ENCODE peak calls at places on chromosome 9, in six cellular contexts. One of them, this sample, is unnamed.

GRCh38 chr9:83431470-83432060 is 106.6 kb downstream of the FRMD3 start:
- DNase-seq in endothelial cell of umbilical vein: peak
- DNase-seq in lung: peak
- DNase-seq in HCT116: no peak
- DNase-seq in fibroblast of the aortic adventitia: peak
- DNase-seq in A549: peak
- DNase-seq in this sample: no peak

GRCh38 chr9:133523096-133523495 is 1.7 kb downstream of the MYMK start:
- DNase-seq in endothelial cell of umbilical vein: no peak
- DNase-seq in lung: no peak
- DNase-seq in HCT116: no peak
- DNase-seq in fibroblast of the aortic adventitia: no peak
- DNase-seq in A549: no peak
- DNase-seq in this sample: no peak

GRCh38 chr9:110835404-110835803 is 166.8 kb downstream of the MUSK start:
- DNase-seq in endothelial cell of umbilical vein: no peak
- DNase-seq in lung: no peak
- DNase-seq in HCT116: peak
- DNase-seq in fibroblast of the aortic adventitia: peak
- DNase-seq in A549: peak
- DNase-seq in this sample: no peak

GRCh38 chr9:16150501-16150900 is 597.7 kb downstream of the CCDC171 start:
- DNase-seq in endothelial cell of umbilical vein: no peak
- DNase-seq in lung: no peak
- DNase-seq in HCT116: no peak
- DNase-seq in fibroblast of the aortic adventitia: peak
- DNase-seq in A549: no peak
- DNase-seq in this sample: no peak

GRCh38 chr9:18847576-18848275 is 185.3 kb downstream of the SAXO1 start:
- DNase-seq in endothelial cell of umbilical vein: no peak
- DNase-seq in lung: no peak
- DNase-seq in HCT116: no peak
- DNase-seq in fibroblast of the aortic adventitia: no peak
- DNase-seq in A549: no peak
- DNase-seq in this sample: no peak

GRCh38 chr9:15139467-15139866 is 167.5 kb downstream of the TTC39B start:
- DNase-seq in endothelial cell of umbilical vein: no peak
- DNase-seq in lung: no peak
- DNase-seq in HCT116: no peak
- DNase-seq in fibroblast of the aortic adventitia: no peak
- DNase-seq in A549: no peak
- DNase-seq in this sample: no peak

GRCh38 chr9:14251146-14252071 is 62.5 kb downstream of the NFIB start:
- DNase-seq in endothelial cell of umbilical vein: peak
- DNase-seq in lung: peak
- DNase-seq in HCT116: peak
- DNase-seq in fibroblast of the aortic adventitia: peak
- DNase-seq in A549: peak
- DNase-seq in this sample: no peak

GRCh38 chr9:93054758-93055704 is 3.5 kb upstream of the SUSD3 start:
- DNase-seq in endothelial cell of umbilical vein: no peak
- DNase-seq in lung: no peak
- DNase-seq in HCT116: no peak
- DNase-seq in fibroblast of the aortic adventitia: no peak
- DNase-seq in A549: no peak
- DNase-seq in this sample: no peak

GRCh38 chr9:86324901-86325300 is 29.3 kb downstream of the TUT7 start:
- DNase-seq in endothelial cell of umbilical vein: no peak
- DNase-seq in lung: no peak
- DNase-seq in HCT116: no peak
- DNase-seq in fibroblast of the aortic adventitia: peak
- DNase-seq in A549: no peak
- DNase-seq in this sample: no peak

GRCh38 chr9:109119439-109120203 is at the start of gene TMEM245:
- DNase-seq in endothelial cell of umbilical vein: peak
- DNase-seq in lung: peak
- DNase-seq in HCT116: peak
- DNase-seq in fibroblast of the aortic adventitia: peak
- DNase-seq in A549: peak
- DNase-seq in this sample: peak
- TF ChIP-seq CTCF in endothelial cell of umbilical vein: no peak
- TF ChIP-seq CTCF in lung: no peak
- TF ChIP-seq CTCF in HCT116: no peak
- TF ChIP-seq CTCF in fibroblast of the aortic adventitia: no peak
- TF ChIP-seq CTCF in A549: no peak
- TF ChIP-seq CTCF in this sample: no peak

DNA sequence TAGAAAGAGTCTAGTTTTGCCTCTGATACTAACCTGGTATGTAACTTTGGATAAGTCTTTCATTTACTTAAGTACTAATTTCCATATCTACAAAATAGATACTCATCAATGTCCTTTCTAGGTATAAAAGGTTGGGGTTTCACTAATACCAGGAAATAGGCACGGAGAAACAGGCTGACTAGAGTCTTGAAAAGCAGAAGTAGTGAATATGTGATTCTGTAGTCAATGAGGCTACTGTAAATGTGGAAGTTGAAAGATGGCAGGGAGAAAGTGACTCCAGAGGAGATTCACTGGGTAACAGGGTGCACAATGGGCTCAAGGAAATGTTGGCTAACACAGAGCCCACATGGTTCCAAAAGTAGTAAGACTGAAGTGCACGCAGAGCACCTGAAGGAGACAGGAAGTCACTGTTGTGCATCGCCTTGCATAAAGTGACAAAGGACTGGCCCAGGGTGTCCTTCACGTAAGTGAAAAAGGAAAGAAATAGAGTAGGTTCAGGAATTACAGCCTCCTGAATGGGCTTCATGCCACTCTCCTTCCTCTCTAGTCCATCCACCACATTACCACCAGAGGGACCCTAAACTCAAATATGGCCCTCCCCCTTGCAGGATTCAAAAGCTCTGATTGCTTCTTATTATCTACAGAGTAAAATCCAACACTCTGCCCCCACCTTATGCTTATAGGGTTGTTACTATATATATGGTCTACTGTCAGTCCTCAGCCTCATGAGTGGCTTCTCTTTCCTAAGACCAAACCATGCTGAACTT is 288.0 kb upstream of the SMARCA2 start:
- DNase-seq in endothelial cell of umbilical vein: no peak
- DNase-seq in lung: no peak
- DNase-seq in HCT116: no peak
- DNase-seq in fibroblast of the aortic adventitia: no peak
- DNase-seq in A549: no peak
- DNase-seq in this sample: no peak
- TF ChIP-seq CTCF in endothelial cell of umbilical vein: no peak
- TF ChIP-seq CTCF in lung: no peak
- TF ChIP-seq CTCF in HCT116: no peak
- TF ChIP-seq CTCF in fibroblast of the aortic adventitia: no peak
- TF ChIP-seq CTCF in A549: no peak
- TF ChIP-seq CTCF in this sample: peak

DNA sequence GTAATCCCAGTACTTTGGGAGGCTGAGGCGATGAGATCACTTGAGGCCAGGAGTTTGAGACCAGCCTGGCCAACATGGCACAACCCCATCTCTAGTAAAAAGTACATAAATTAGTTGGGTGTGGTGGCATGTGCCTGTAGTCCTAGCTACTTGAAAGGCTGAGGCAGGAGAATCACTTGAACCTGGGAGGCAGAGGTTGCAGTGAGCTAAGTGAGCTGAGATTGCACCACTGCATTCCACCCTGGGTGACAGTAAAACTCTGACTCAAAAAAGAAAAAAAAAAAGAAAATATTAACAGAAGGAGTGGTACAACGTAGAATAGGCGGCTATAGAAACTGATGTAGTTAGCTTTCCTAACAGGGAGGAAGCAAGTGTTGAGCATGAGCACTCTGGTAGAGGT is 59.9 kb downstream of the PBX3 start:
- DNase-seq in endothelial cell of umbilical vein: no peak
- DNase-seq in lung: no peak
- DNase-seq in HCT116: no peak
- DNase-seq in fibroblast of the aortic adventitia: peak
- DNase-seq in A549: no peak
- DNase-seq in this sample: no peak
- TF ChIP-seq CTCF in endothelial cell of umbilical vein: no peak
- TF ChIP-seq CTCF in lung: no peak
- TF ChIP-seq CTCF in HCT116: no peak
- TF ChIP-seq CTCF in fibroblast of the aortic adventitia: no peak
- TF ChIP-seq CTCF in A549: no peak
- TF ChIP-seq CTCF in this sample: no peak

DNA sequence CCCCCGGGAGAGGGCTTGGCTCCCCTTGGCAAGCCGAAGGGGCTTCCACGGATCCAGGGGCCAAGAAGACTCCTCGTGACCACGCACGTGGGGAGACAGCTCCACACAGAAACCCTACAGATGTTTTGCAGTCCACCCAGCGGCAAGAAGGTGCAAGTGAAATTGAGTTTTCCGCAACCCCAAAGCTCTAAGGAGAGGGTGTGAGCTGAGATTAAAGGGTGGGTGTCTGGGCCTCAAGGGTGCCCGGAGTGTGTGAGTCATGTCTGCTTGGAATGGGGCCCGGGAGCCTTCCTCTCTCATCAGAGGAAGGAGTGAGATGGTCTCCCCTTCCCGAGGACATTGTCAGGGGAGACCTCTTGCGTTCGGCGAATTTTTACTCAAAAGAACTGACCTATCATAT is 79.1 kb downstream of the OLFM1 start:
- DNase-seq in endothelial cell of umbilical vein: no peak
- DNase-seq in lung: no peak
- DNase-seq in HCT116: peak
- DNase-seq in fibroblast of the aortic adventitia: no peak
- DNase-seq in A549: no peak
- DNase-seq in this sample: no peak
- TF ChIP-seq CTCF in endothelial cell of umbilical vein: no peak
- TF ChIP-seq CTCF in lung: no peak
- TF ChIP-seq CTCF in HCT116: peak
- TF ChIP-seq CTCF in fibroblast of the aortic adventitia: no peak
- TF ChIP-seq CTCF in A549: no peak
- TF ChIP-seq CTCF in this sample: no peak

GRCh38 chr9:88672874-88673695 is 138.1 kb downstream of the NXNL2 start:
- DNase-seq in endothelial cell of umbilical vein: no peak
- DNase-seq in lung: no peak
- DNase-seq in HCT116: no peak
- DNase-seq in fibroblast of the aortic adventitia: no peak
- DNase-seq in A549: no peak
- DNase-seq in this sample: peak
- TF ChIP-seq CTCF in endothelial cell of umbilical vein: no peak
- TF ChIP-seq CTCF in lung: no peak
- TF ChIP-seq CTCF in HCT116: no peak
- TF ChIP-seq CTCF in fibroblast of the aortic adventitia: no peak
- TF ChIP-seq CTCF in A549: no peak
- TF ChIP-seq CTCF in this sample: no peak

DNA sequence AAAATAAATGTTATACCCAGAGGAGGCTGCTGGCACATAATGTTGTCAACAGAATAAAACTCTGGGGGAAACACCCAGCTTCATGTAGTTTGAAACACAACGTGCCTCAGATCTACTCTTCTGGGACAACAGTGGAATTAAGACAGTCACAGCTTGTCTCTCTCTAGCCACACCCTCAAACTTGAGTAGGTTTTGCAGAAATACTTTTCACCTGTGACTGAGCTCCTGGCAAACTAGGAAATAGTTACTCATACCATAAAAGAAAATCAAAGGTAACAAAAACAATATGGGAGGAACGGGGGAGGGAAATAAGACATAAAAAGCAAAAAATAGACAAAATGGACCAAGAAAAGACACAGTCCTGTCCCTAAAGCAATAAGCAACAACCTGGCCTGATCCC is 14.4 kb downstream of the ELAVL2 start:
- DNase-seq in endothelial cell of umbilical vein: no peak
- DNase-seq in lung: no peak
- DNase-seq in HCT116: no peak
- DNase-seq in fibroblast of the aortic adventitia: no peak
- DNase-seq in A549: no peak
- DNase-seq in this sample: no peak
- TF ChIP-seq CTCF in endothelial cell of umbilical vein: no peak
- TF ChIP-seq CTCF in lung: no peak
- TF ChIP-seq CTCF in HCT116: no peak
- TF ChIP-seq CTCF in fibroblast of the aortic adventitia: no peak
- TF ChIP-seq CTCF in A549: no peak
- TF ChIP-seq CTCF in this sample: no peak

DNA sequence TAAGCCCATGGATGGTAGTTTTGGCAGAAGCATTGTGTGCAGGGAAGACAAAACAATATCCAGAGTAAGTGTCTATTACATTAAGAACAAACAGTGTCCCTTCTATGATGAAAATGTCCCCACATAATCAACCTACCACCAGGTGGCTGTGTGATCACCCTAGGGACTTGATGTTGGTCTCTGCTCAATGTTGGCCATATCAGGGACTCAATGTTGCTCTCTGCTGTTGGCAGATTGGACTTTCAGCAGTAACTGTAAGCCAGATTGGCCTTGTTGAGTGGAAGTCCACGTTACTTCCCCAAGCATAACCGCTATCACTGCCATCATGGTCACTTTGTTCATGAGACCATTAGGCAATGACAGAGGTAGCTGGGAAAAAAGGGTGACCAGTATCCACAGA is 52.8 kb upstream of the PRSS3 start:
- DNase-seq in endothelial cell of umbilical vein: no peak
- DNase-seq in lung: no peak
- DNase-seq in HCT116: peak
- DNase-seq in fibroblast of the aortic adventitia: no peak
- DNase-seq in A549: no peak
- DNase-seq in this sample: no peak
- TF ChIP-seq CTCF in endothelial cell of umbilical vein: no peak
- TF ChIP-seq CTCF in lung: no peak
- TF ChIP-seq CTCF in HCT116: peak
- TF ChIP-seq CTCF in fibroblast of the aortic adventitia: no peak
- TF ChIP-seq CTCF in A549: peak
- TF ChIP-seq CTCF in this sample: no peak

GRCh38 chr9:135572233-135572632 is 10.7 kb downstream of the PAEP start:
- DNase-seq in endothelial cell of umbilical vein: no peak
- DNase-seq in lung: no peak
- DNase-seq in HCT116: no peak
- DNase-seq in fibroblast of the aortic adventitia: no peak
- DNase-seq in A549: no peak
- DNase-seq in this sample: no peak
- TF ChIP-seq CTCF in endothelial cell of umbilical vein: no peak
- TF ChIP-seq CTCF in lung: no peak
- TF ChIP-seq CTCF in HCT116: no peak
- TF ChIP-seq CTCF in fibroblast of the aortic adventitia: no peak
- TF ChIP-seq CTCF in A549: no peak
- TF ChIP-seq CTCF in this sample: no peak

This sample was measured in glutamatergic neuron.